ENCODE peak calls at places on chromosomes 1 and 21, in nine cellular contexts. One of them, this sample, is unnamed.

GRCh38 chr1:203186446-203187305 is at the start of gene CHI3L1:
- DNase-seq in NCI-H1092: no peak
- DNase-seq in heart right ventricle: no peak
- DNase-seq in amniotic stem cell: no peak
- DNase-seq in KBM-7: peak
- DNase-seq in iris pigment epithelial cell: no peak
- DNase-seq in activated CD4-positive, alpha-beta T cell treated with anti-CD3 and anti-CD28 coated beads for 48 hours: no peak
- DNase-seq in adipocyte: no peak
- DNase-seq in LoVo: no peak
- DNase-seq in this sample: no peak

GRCh38 chr1:51523931-51524330 is 4.9 kb upstream of the EPS15 start:
- DNase-seq in NCI-H1092: no peak
- DNase-seq in heart right ventricle: no peak
- DNase-seq in amniotic stem cell: no peak
- DNase-seq in KBM-7: no peak
- DNase-seq in iris pigment epithelial cell: no peak
- DNase-seq in activated CD4-positive, alpha-beta T cell treated with anti-CD3 and anti-CD28 coated beads for 48 hours: no peak
- DNase-seq in adipocyte: no peak
- DNase-seq in LoVo: no peak
- DNase-seq in this sample: no peak

GRCh38 chr21:33199516-33200217 is 30.1 kb upstream of the IFNAR2 start:
- DNase-seq in NCI-H1092: peak
- DNase-seq in heart right ventricle: peak
- DNase-seq in amniotic stem cell: peak
- DNase-seq in KBM-7: peak
- DNase-seq in iris pigment epithelial cell: peak
- DNase-seq in activated CD4-positive, alpha-beta T cell treated with anti-CD3 and anti-CD28 coated beads for 48 hours: peak
- DNase-seq in adipocyte: peak
- DNase-seq in LoVo: peak
- DNase-seq in this sample: peak

GRCh38 chr1:182059936-182060335 is 1.6 kb downstream of the ZNF648 start:
- DNase-seq in NCI-H1092: no peak
- DNase-seq in heart right ventricle: no peak
- DNase-seq in amniotic stem cell: no peak
- DNase-seq in KBM-7: no peak
- DNase-seq in iris pigment epithelial cell: no peak
- DNase-seq in activated CD4-positive, alpha-beta T cell treated with anti-CD3 and anti-CD28 coated beads for 48 hours: no peak
- DNase-seq in adipocyte: no peak
- DNase-seq in LoVo: no peak
- DNase-seq in this sample: no peak

GRCh38 chr1:30601316-30602085 is 121.9 kb downstream of the MATN1 start:
- DNase-seq in NCI-H1092: no peak
- DNase-seq in heart right ventricle: no peak
- DNase-seq in amniotic stem cell: no peak
- DNase-seq in KBM-7: no peak
- DNase-seq in iris pigment epithelial cell: no peak
- DNase-seq in activated CD4-positive, alpha-beta T cell treated with anti-CD3 and anti-CD28 coated beads for 48 hours: no peak
- DNase-seq in adipocyte: no peak
- DNase-seq in LoVo: no peak
- DNase-seq in this sample: no peak

GRCh38 chr1:89608627-89609338 is 24.1 kb upstream of the LRRC8C start:
- DNase-seq in NCI-H1092: no peak
- DNase-seq in heart right ventricle: no peak
- DNase-seq in amniotic stem cell: no peak
- DNase-seq in KBM-7: no peak
- DNase-seq in iris pigment epithelial cell: no peak
- DNase-seq in activated CD4-positive, alpha-beta T cell treated with anti-CD3 and anti-CD28 coated beads for 48 hours: peak
- DNase-seq in adipocyte: no peak
- DNase-seq in LoVo: no peak
- DNase-seq in this sample: no peak

GRCh38 chr21:35461700-35462099 is 412.6 kb upstream of the RUNX1 start:
- DNase-seq in NCI-H1092: no peak
- DNase-seq in heart right ventricle: no peak
- DNase-seq in amniotic stem cell: no peak
- DNase-seq in KBM-7: no peak
- DNase-seq in iris pigment epithelial cell: peak
- DNase-seq in activated CD4-positive, alpha-beta T cell treated with anti-CD3 and anti-CD28 coated beads for 48 hours: no peak
- DNase-seq in adipocyte: no peak
- DNase-seq in LoVo: no peak
- DNase-seq in this sample: no peak

GRCh38 chr21:41121785-41122415 is 46.1 kb upstream of the BACE2 start:
- DNase-seq in NCI-H1092: peak
- DNase-seq in heart right ventricle: peak
- DNase-seq in amniotic stem cell: peak
- DNase-seq in KBM-7: peak
- DNase-seq in iris pigment epithelial cell: peak
- DNase-seq in activated CD4-positive, alpha-beta T cell treated with anti-CD3 and anti-CD28 coated beads for 48 hours: peak
- DNase-seq in adipocyte: peak
- DNase-seq in LoVo: peak
- DNase-seq in this sample: peak

This sample was measured in AG10803.